ENCODE peak calls at places on chromosomes 7 and 10, in four cellular contexts. D is mammary epithelial cell, Q is neural progenitor cell, E is fibroblast of lung. N is an unnamed sample.

GRCh38 chr7:51253157-51253556 is 63.5 kb downstream of the COBL start:
- DNase-seq in D (no peak), Q (no peak), E (no peak), N (no peak)

GRCh38 chr7:87874066-87874465 is 2.1 kb downstream of the SLC25A40 start:
- DNase-seq in D (no peak), Q (no peak), E (no peak), N (no peak)

GRCh38 chr10:12707461-12708185 is 293.9 kb downstream of the CCDC3 start:
- DNase-seq in D (peak; percentile 78), Q (peak; percentile 49), E (peak; percentile 87), N (peak; percentile 99)

GRCh38 chr10:110403593-110403992 is 94.1 kb upstream of the DUSP5 start:
- DNase-seq in D (no peak), Q (no peak), E (no peak), N (no peak)

GRCh38 chr10:73920084-73920483 is 9.2 kb downstream of the PLAU start:
- DNase-seq in D (peak; percentile 95), Q (no peak), E (no peak), N (no peak)

GRCh38 chr10:31508234-31508633 is 189.2 kb downstream of the ZEB1 start:
- DNase-seq in D (no peak), Q (no peak), E (no peak), N (no peak)

GRCh38 chr7:13240349-13240748 is 552.9 kb downstream of the ARL4A start:
- DNase-seq in D (peak; percentile 31), Q (no peak), E (peak; percentile 35), N (no peak)

GRCh38 chr10:71589617-71590551 is 129.7 kb downstream of the C10orf105 start:
- DNase-seq in D (no peak), Q (no peak), E (no peak), N (no peak)

GRCh38 chr10:68666280-68666760 is 54.7 kb upstream of the CCAR1 start:
- DNase-seq in D (peak; percentile 86), Q (no peak), E (peak; percentile 95), N (peak; percentile 16)

GRCh38 chr10:46557319-46558140 is 1.1 kb upstream of the GPRIN2 start:
- DNase-seq in D (no peak), Q (no peak), E (no peak), N (no peak)

GRCh38 chr10:97173036-97173435 is 12.7 kb downstream of the SLIT1 start:
- DNase-seq in D (no peak), Q (no peak), E (no peak), N (no peak)

GRCh38 chr7:104950006-104950405 is 64.0 kb upstream of the KMT2E start:
- DNase-seq in D (no peak), Q (no peak), E (no peak), N (no peak)

GRCh38 chr7:115782716-115783460 is 247.7 kb downstream of the TFEC start:
- DNase-seq in D (no peak), Q (no peak), E (peak; percentile 44), N (peak; percentile 3)

GRCh38 chr10:6840766-6841165 is 260.7 kb upstream of the PRKCQ start:
- DNase-seq in D (no peak), Q (no peak), E (peak; percentile 94), N (no peak)

GRCh38 chr7:81549484-81550016 is 220.3 kb downstream of the HGF start:
- DNase-seq in D (no peak), Q (no peak), E (no peak), N (no peak)

GRCh38 chr10:92486637-92487036 is 87.3 kb downstream of the IDE start:
- DNase-seq in D (no peak), Q (no peak), E (no peak), N (no peak)

GRCh38 chr10:114638874-114639625 is 19.0 kb downstream of the ABLIM1 start:
- DNase-seq in D (peak; percentile 89), Q (peak; percentile 50), E (peak; percentile 80), N (peak; percentile 85)

GRCh38 chr10:48594799-48595198 is 10.1 kb downstream of the ARHGAP22 start:
- DNase-seq in D (no peak), Q (peak; percentile 54), E (no peak), N (no peak)

GRCh38 chr7:7851991-7852390 is 116.6 kb upstream of the GLCCI1 start:
- DNase-seq in D (no peak), Q (no peak), E (no peak), N (no peak)

GRCh38 chr10:53786236-53786635 is 1013.7 kb upstream of the MBL2 start:
- DNase-seq in D (no peak), Q (peak; percentile 45), E (no peak), N (no peak)

GRCh38 chr7:18513343-18513742 is 17.8 kb downstream of the HDAC9 start:
- DNase-seq in D (no peak), Q (no peak), E (no peak), N (no peak)

GRCh38 chr7:129376076-129376777 is 58.0 kb upstream of the STRIP2 start:
- DNase-seq in D (peak; percentile 26), Q (peak; percentile 57), E (peak; percentile 43), N (peak; percentile 39)

GRCh38 chr10:1171182-1171581 is 115.0 kb downstream of the WDR37 start:
- DNase-seq in D (no peak), Q (no peak), E (no peak), N (no peak)

GRCh38 chr10:4527281-4527960 is 298.6 kb upstream of the AKR1E2 start:
- DNase-seq in D (peak; percentile 75), Q (no peak), E (peak; percentile 41), N (no peak)

GRCh38 chr10:21727452-21728168 is 193.6 kb downstream of the MLLT10 start:
- DNase-seq in D (no peak), Q (no peak), E (peak; percentile 20), N (peak; percentile 69)

GRCh38 chr10:93790454-93790853 is 32.7 kb downstream of the LGI1 start:
- DNase-seq in D (no peak), Q (peak; percentile 87), E (no peak), N (no peak)

GRCh38 chr7:139730746-139731612 is 46.8 kb downstream of the HIPK2 start:
- DNase-seq in D (no peak), Q (peak; percentile 48), E (peak; percentile 90), N (peak; percentile 69)

GRCh38 chr10:31158000-31158658 is 126.5 kb upstream of the ZNF438 start:
- DNase-seq in D (no peak), Q (no peak), E (peak; percentile 84), N (no peak)

GRCh38 chr7:48250441-48250951 is 79.2 kb downstream of the ABCA13 start:
- DNase-seq in D (peak; percentile 73), Q (peak; percentile 7), E (peak; percentile 38), N (peak; percentile 84)

GRCh38 chr7:54813398-54813797 is 54.4 kb upstream of the SEC61G start:
- DNase-seq in D (peak; percentile 32), Q (no peak), E (no peak), N (no peak)

GRCh38 chr10:72074413-72075183 is 13.8 kb downstream of the SPOCK2 start:
- DNase-seq in D (no peak), Q (no peak), E (no peak), N (no peak)

GRCh38 chr10:128005858-128006257 is 99.0 kb downstream of the PTPRE start:
- DNase-seq in D (no peak), Q (no peak), E (no peak), N (no peak)

DNA sequence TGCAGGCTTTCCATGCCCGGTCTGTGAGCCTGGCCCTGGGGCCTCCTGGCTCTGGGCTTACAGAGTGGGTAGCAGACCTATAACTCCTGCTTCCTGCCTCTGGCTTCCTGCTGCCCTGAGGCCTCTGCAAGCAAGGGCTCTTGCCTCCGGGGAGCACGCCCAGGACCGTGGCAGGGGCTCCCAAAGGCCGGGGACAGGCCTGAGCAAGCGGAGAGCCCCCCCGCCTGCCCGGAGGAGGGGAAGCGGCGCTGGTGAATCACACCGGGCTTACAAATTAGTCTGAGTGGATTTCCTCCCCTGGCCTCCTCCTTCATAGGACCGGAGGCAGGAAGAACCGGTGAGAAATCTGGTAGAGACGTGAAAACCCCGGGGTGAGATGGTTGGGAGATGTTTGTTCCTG is 1.5 kb upstream of the MYL10 start:
- DNase-seq in D (peak; percentile 89), Q (no peak), E (no peak), N (peak; percentile 53)
- H2AFZ ChIP-seq in D (peak overlapping the region; percentile 61), Q (no peak overlapping the region), E (no peak overlapping the region), N (peak overlapping the region; percentile 60)

DNA sequence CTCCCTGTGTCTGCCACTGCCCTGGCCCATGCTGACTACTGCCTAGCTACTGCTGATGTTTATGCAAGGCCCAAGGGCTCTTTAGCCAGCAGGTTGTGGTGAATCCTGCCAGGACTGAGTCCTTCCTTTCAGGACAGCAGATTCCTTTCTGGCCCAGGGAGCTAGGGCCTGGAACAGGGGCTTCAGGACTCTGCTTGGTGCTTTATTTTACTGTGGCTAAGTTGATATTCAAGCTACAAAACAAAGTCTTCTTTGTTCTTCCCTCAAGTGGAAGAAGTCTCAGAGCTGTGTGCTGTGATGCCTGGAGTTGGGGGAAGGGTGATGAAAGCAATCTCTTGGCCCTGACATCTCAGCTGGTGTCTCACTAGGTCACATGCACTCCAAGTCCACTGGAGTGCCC is 66.2 kb upstream of the NME8 start:
- DNase-seq in D (no peak), Q (no peak), E (no peak), N (no peak)
- H3K27ac ChIP-seq in D (no peak overlapping the region), Q (no peak overlapping the region), E (no peak overlapping the region), N (no peak overlapping the region)

DNA sequence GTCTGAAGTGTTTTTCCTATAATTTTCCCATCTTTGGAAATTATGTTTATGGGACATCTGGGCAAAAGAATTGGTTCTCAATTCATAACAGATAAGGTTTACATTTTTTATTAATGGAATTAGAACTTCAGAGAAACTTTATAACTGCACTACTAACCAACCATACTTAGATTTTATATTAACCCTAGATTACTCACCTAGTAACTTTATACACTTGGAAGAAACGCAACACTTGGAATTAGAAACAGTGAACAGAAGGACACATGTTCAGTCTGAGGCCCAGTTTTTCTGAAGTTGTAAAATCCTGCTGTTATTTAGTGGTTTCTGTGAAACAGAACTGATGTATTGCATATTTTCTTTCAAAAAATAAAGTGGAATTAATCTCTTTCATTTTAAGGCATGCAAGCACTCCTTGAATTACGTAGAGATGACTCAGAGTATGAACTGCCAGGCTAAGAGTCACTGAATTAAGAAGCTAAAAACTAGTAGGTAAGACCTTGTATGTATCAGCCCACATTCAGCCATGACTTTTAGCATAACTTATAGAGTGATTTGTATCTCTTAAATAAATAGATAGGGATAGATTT is 215.9 kb downstream of the SKAP2 start:
- DNase-seq in D (peak; percentile 70), Q (no peak), E (peak; percentile 53), N (no peak)
- H2AFZ ChIP-seq in D (no peak overlapping the region), Q (no peak overlapping the region), E (no peak overlapping the region), N (no peak overlapping the region)

DNA sequence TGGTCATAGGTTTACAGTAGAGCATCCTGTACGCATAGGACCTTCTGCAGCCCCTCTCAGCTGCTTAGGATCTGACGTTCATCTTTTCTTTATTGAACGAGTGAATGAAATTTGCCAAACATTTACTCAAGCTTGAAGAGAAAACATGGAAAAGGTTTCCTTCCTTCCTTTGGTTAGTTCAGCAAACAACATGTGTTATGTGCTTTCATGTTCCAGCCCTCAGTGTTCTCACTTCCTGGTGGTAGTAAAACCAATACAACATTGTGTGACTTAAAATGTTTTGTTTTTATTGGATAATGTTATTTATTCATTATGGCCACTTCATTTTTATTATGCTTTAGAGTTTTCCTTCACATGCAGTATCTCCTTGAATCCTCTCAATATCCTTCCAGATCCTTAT is 1.4 kb upstream of the CDCA7L start:
- DNase-seq in D (no peak), Q (no peak), E (no peak), N (peak; percentile 72)
- H3K27ac ChIP-seq in D (no peak overlapping the region), Q (no peak overlapping the region), E (no peak overlapping the region), N (no peak overlapping the region)

GRCh38 chr7:28738384-28738783 is 219.7 kb downstream of the TRIL start:
- DNase-seq in D (peak; percentile 85), Q (no peak), E (peak; percentile 33), N (no peak)
- H2AFZ ChIP-seq in D (peak overlapping the region; percentile 68), Q (peak overlapping the region; percentile 9), E (no peak overlapping the region), N (no peak overlapping the region)

GRCh38 chr7:131605280-131605878 is 49.0 kb upstream of the PODXL start:
- DNase-seq in D (no peak), Q (peak; percentile 89), E (no peak), N (no peak)
- H3K27ac ChIP-seq in D (no peak overlapping the region), Q (peak overlapping the region; percentile 98), E (no peak overlapping the region), N (no peak overlapping the region)